ENCODE peak calls at places on chromosome 3, in six cellular contexts. K, A, Q, L, N and T are unnamed samples.

GRCh38 chr3:107431048-107431297 is 53.7 kb downstream of the CCDC54 start:
- DNase-seq in A (no peak), L (no peak), K (no peak), N (no peak), Q (no peak), T (no peak)

GRCh38 chr3:55059027-55059629 is 131.3 kb upstream of the LRTM1 start:
- DNase-seq in N (no peak), A (no peak), Q (no peak), K (no peak), L (no peak), T (no peak)

GRCh38 chr3:196499807-196500524 is 3.6 kb downstream of the RNF168 start:
- DNase-seq in K (no peak), A (no peak), Q (no peak), L (no peak), N (no peak), T (no peak)

GRCh38 chr3:136075218-136075808 is 109.8 kb downstream of the PPP2R3A start:
- DNase-seq in N (no peak), Q (peak), A (peak), K (peak), L (peak), T (peak)

GRCh38 chr3:146530609-146531008 is 13.8 kb downstream of the PLSCR1 start:
- DNase-seq in L (no peak), N (no peak), Q (no peak), A (no peak), K (no peak), T (no peak)

GRCh38 chr3:49501258-49501609 is 31.2 kb downstream of the DAG1 start:
- DNase-seq in Q (no peak), N (no peak), A (no peak), K (no peak), L (no peak), T (no peak)

GRCh38 chr3:108907194-108907593 is 46.5 kb downstream of the GUCA1C start:
- DNase-seq in K (no peak), A (no peak), L (no peak), N (no peak), Q (no peak), T (no peak)

GRCh38 chr3:177427096-177427495 is 229.8 kb upstream of the TBL1XR1 start:
- DNase-seq in K (no peak), Q (no peak), N (no peak), L (no peak), A (peak), T (no peak)

GRCh38 chr3:48612270-48612669 is 2.8 kb upstream of the UQCRC1 start:
- DNase-seq in L (no peak), K (no peak), Q (no peak), A (no peak), N (no peak), T (no peak)

GRCh38 chr3:15221574-15222217 is 15.7 kb downstream of the CAPN7 start:
- DNase-seq in L (no peak), N (no peak), Q (no peak), K (no peak), A (no peak), T (no peak)

GRCh38 chr3:15220661-15221060 is 14.6 kb downstream of the CAPN7 start:
- DNase-seq in N (no peak), L (no peak), Q (no peak), A (no peak), K (no peak), T (no peak)

GRCh38 chr3:15228147-15228546 is 22.1 kb downstream of the CAPN7 start:
- DNase-seq in Q (no peak), K (no peak), A (no peak), L (no peak), N (no peak), T (no peak)

GRCh38 chr3:15220056-15220455 is 14.0 kb downstream of the CAPN7 start:
- DNase-seq in K (no peak), A (no peak), N (no peak), Q (no peak), L (no peak), T (no peak)

DNA sequence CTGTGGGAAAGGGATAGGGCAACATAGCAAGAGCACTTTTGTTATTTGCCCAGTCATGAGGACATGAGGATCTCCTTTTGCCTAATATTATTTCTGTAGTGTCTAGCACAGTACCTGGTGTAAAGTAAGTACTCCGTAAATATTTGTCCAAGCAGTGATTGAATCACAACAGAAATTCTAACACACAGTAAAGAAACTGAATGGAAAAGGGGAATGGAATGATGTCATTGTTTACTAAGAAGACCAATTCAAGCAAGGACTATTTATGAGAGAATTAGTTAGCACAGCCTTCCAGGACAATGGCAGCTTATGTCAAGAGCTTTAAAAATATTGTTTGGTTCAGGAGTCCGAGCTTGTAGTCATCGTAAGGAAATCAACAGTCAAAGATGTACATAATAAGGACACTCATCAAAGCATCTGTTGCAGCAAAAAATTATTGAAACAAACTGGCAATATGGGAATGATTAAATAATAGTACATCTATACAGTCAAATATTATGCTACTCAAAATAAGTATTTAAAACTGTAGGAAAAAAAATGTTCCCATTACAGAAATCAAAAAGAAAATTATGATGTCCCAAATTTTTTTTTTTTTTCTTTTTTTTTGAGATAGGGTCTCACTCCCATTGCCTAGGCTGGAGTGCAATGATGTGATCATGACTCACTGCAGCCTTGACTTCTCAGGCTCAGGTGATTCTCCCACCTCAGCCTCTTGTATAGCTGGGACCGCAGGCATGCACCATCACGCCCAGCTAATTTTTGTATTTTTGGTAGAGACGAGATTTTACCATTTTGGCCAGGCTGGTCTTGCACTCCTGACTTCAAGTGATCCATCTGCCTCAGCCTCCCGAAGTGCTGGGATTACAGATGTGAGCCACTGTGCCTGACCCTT is 17.9 kb downstream of the CAPN7 start:
- DNase-seq in A (no peak), N (no peak), K (peak), Q (no peak), L (no peak), T (no peak)
- TF ChIP-seq ZNF274 in A (no peak), N (no peak), K (no peak), Q (no peak), L (no peak), T (no peak)

GRCh38 chr3:14430706-14431470 is 28.5 kb downstream of the SLC6A6 start:
- DNase-seq in L (no peak), A (no peak), Q (no peak), K (no peak), N (no peak), T (no peak)
- H3K9ac ChIP-seq in L (peak), A (peak), Q (peak), K (no peak), N (no peak), T (no peak)

GRCh38 chr3:9778102-9778501 is 8.4 kb upstream of the CAMK1 start:
- DNase-seq in Q (no peak), N (no peak), K (no peak), L (no peak), A (no peak), T (no peak)
- TF ChIP-seq ZNF274 in Q (no peak), N (no peak), K (no peak), L (no peak), A (no peak), T (no peak)

GRCh38 chr3:97972976-97973375 is 745 bp upstream of the RIOX2 start:
- DNase-seq in N (no peak), A (no peak), L (no peak), K (no peak), Q (no peak), T (no peak)

GRCh38 chr3:97969541-97969940 is 2.7 kb downstream of the RIOX2 start:
- DNase-seq in Q (no peak), A (no peak), L (no peak), N (no peak), K (no peak), T (no peak)

GRCh38 chr3:97970131-97970530 is 2.1 kb downstream of the RIOX2 start:
- DNase-seq in K (no peak), A (no peak), Q (no peak), N (no peak), L (no peak), T (no peak)

GRCh38 chr3:97970929-97971460 is 1.2 kb downstream of the RIOX2 start:
- DNase-seq in Q (no peak), L (no peak), K (no peak), N (no peak), A (no peak), T (no peak)

GRCh38 chr3:97971679-97972567 is at the start of gene RIOX2:
- DNase-seq in A (peak), L (peak), K (peak), Q (peak), N (no peak), T (peak)
- H3K9ac ChIP-seq in A (peak), L (peak), K (peak), Q (peak), N (peak), T (peak)